ENCODE peak calls at places on chromosomes 6 and 20, in four cellular contexts. Y is fibroblast of lung, F is neural progenitor cell, Q is mammary epithelial cell. X is an unnamed sample.
A peak's percentile ranks its signal among the peaks of the same experiment; 100 is the strongest.

GRCh38 chr6:141464490-141464889 is 668.2 kb upstream of the GJE1 start:
- DNase-seq in Y (peak; percentile 78), F (no peak), Q (peak; percentile 4), X (no peak)

GRCh38 chr6:99836471-99836870 is 157.6 kb downstream of the MCHR2 start:
- DNase-seq in Y (peak; percentile 3), F (no peak), Q (peak; percentile 75), X (no peak)

GRCh38 chr6:156778615-156779205 is 1.5 kb downstream of the ARID1B start:
- DNase-seq in Y (peak; percentile 56), F (peak; percentile 72), Q (peak; percentile 52), X (peak; percentile 66)

GRCh38 chr20:2151805-2152727 is 50.4 kb downstream of the STK35 start:
- DNase-seq in Y (peak; percentile 74), F (no peak), Q (peak; percentile 64), X (no peak)

GRCh38 chr6:128064540-128064895 is 163.7 kb upstream of the THEMIS start:
- DNase-seq in Y (no peak), F (no peak), Q (no peak), X (no peak)

GRCh38 chr6:67450641-67451040 is 1184.4 kb upstream of the ADGRB3 start:
- DNase-seq in Y (no peak), F (no peak), Q (no peak), X (no peak)

GRCh38 chr20:10673831-10674683 is at the start of gene JAG1:
- DNase-seq in Y (peak; percentile 91), F (peak; percentile 98), Q (peak; percentile 95), X (peak; percentile 94)

GRCh38 chr6:26351544-26351953 is 13.4 kb upstream of the BTN3A2 start:
- DNase-seq in Y (peak; percentile 98), F (no peak), Q (peak; percentile 94), X (peak; percentile 35)

GRCh38 chr6:152301021-152301805 is 335.9 kb downstream of the SYNE1 start:
- DNase-seq in Y (no peak), F (no peak), Q (no peak), X (no peak)

GRCh38 chr6:89133981-89134380 is 11.9 kb upstream of the PM20D2 start:
- DNase-seq in Y (no peak), F (no peak), Q (no peak), X (no peak)

GRCh38 chr6:11975353-11975977 is 36.6 kb upstream of the HIVEP1 start:
- DNase-seq in Y (no peak), F (no peak), Q (no peak), X (no peak)

GRCh38 chr6:67292169-67292568 is 1342.9 kb upstream of the ADGRB3 start:
- DNase-seq in Y (no peak), F (no peak), Q (no peak), X (no peak)

GRCh38 chr20:9301129-9302072 is 213.0 kb upstream of the LAMP5 start:
- DNase-seq in Y (peak; percentile 77), F (peak; percentile 4), Q (peak; percentile 75), X (peak; percentile 66)

GRCh38 chr20:7693761-7694160 is 246.5 kb downstream of the HAO1 start:
- DNase-seq in Y (peak; percentile 91), F (no peak), Q (no peak), X (no peak)

GRCh38 chr6:106046854-106047200 is 39.3 kb upstream of the PRDM1 start:
- DNase-seq in Y (no peak), F (no peak), Q (no peak), X (no peak)

GRCh38 chr20:37845261-37845681 is 57.7 kb upstream of the VSTM2L start:
- DNase-seq in Y (no peak), F (no peak), Q (no peak), X (peak; percentile 14)

GRCh38 chr6:3848925-3849605 is at the start of gene FAM50B:
- DNase-seq in Y (peak; percentile 79), F (peak; percentile 93), Q (peak; percentile 81), X (peak; percentile 91)

GRCh38 chr6:20631525-20631924 is 97.3 kb downstream of the CDKAL1 start:
- DNase-seq in Y (no peak), F (no peak), Q (no peak), X (peak; percentile 19)

GRCh38 chr6:55260181-55260580 is 67.1 kb upstream of the GFRAL start:
- DNase-seq in Y (no peak), F (no peak), Q (no peak), X (no peak)

GRCh38 chr20:1827974-1828785 is 67.0 kb upstream of the SIRPA start:
- DNase-seq in Y (peak; percentile 40), F (peak; percentile 57), Q (peak; percentile 96), X (no peak)

GRCh38 chr6:3001773-3002293 is 2.1 kb downstream of the NQO2 start:
- DNase-seq in Y (peak; percentile 70), F (peak; percentile 66), Q (peak; percentile 69), X (peak; percentile 92)

GRCh38 chr6:1612902-1613301 is 3.2 kb downstream of the FOXC1 start:
- DNase-seq in Y (peak; percentile 75), F (no peak), Q (peak; percentile 71), X (no peak)

GRCh38 chr6:15978426-15978825 is 150.5 kb upstream of the MYLIP start:
- DNase-seq in Y (no peak), F (no peak), Q (no peak), X (no peak)

DNA sequence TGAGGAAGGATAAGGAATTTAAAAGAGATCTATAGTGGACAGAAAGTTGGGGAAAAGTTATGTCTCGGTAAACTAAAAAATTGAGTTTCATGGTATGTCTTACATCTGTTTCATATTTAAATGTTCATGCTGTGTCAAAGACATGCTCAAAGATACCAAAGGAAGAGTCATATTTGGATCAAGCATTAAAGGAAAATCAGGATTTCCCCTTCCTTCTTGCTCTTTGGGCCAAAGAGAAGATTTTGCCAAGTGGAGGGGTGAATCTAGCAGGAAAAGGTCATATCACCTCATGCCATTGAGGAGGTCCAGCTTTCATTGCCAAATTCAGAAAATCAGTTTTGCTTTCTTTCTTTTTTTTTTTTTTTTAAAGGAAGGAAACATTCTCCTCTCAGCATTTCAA is 192.4 kb downstream of the OGFRL1 start:
- DNase-seq in Y (no peak), F (no peak), Q (no peak), X (no peak)
- H3K27ac ChIP-seq in Y (no peak overlapping the region), F (no peak overlapping the region), Q (no peak overlapping the region), X (no peak overlapping the region)

DNA sequence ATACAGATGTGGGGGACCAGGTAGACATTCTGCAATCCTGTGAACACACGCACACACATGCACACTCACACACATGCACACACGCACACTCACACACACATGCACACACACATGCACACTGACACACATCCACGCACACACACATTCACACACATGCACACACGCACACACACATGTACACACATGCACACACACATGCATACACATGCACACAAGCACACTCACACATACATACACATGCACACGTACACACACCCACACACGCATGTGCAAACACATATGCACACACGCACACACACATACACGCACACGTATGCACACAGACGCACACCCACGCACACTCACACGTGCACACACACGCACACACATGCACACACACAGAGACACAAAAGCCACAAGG is 14.3 kb upstream of the GGTLC1 start:
- DNase-seq in Y (no peak), F (no peak), Q (no peak), X (no peak)
- TF ChIP-seq EZH2 in Y (no peak), F (no peak), Q (no peak), X (no peak)

DNA sequence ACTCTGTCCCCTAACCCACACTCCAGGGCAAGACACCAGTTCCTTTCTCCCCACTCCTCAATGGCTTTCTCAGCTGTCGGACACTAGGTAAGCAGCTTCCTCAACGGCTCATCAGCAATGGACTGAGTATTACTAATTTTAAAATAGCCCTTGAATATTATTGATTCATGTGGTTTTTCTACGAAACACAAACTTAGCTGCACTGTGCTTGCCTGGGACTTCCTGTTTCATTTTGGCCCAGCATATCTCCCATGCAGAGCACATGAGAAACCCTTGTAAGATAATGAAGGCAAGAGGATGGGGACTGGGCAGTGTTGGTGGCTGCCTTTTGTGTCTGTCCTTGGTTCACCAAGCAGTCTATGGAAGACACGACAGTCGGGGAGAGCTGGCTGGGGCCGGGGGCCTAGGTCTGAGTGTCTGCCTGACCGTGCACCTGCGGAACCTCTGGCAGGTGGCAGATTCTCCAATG is 48.9 kb downstream of the RNASET2 start:
- DNase-seq in Y (no peak), F (no peak), Q (no peak), X (no peak)
- H3K27ac ChIP-seq in Y (no peak overlapping the region), F (no peak overlapping the region), Q (no peak overlapping the region), X (no peak overlapping the region)

DNA sequence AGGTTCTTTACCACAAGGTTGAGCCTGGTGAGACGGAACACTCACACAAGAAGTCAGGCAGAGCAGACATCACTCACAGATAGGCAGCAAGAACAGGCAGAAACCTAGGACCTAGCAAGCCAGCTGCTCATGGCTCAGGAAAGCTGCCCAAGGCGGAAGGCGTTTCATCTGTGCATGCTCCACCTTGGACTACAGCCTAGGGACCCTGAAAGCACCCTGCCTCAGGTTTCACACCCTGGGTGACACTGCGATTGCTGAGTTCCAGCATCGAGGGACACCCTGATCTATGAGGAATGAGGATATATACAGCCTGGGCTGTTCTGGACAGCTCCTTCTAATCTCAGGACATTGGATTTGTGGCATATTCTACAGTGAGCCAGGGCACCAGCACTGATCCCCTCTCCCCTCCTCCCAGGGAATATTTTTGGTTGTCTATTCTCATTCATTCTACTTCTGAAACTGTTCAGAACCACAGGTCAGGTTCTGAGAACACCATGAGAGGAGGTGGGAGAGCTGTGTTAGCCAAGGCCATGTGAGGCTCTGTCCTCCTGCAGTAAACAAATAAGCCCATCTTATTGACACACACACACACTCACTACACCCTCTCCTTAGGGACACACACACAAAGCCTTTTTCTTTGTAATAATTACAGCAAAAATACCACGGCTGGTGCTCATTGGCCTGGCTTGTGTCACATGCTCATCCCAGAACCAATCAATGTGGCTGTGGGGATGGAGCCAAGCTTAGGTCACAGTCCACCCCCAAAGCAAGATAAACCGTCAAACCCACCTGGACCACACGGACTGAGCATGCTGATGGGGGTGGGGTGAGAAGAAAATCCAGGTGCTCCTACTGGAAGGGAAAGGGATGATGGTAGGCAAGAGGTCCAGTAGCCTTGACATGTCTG is 26.3 kb upstream of the PMEPA1 start:
- DNase-seq in Y (no peak), F (no peak), Q (no peak), X (no peak)
- TF ChIP-seq EZH2 in Y (no peak), F (no peak), Q (no peak), X (no peak)

GRCh38 chr20:62644044-62644795 is 1.9 kb downstream of the SLCO4A1 start:
- DNase-seq in Y (no peak), F (no peak), Q (no peak), X (no peak)
- H3K27ac ChIP-seq in Y (no peak overlapping the region), F (no peak overlapping the region), Q (no peak overlapping the region), X (no peak overlapping the region)

X was measured in A673.